ENCODE peak calls at places on chromosomes 7 and 10, in six cellular contexts. B is lower lobe of right lung; N is upper lobe of right lung; Z is WERI-Rb-1; A is CD4-positive, CD25-positive, alpha-beta regulatory T cell; S is HCT116. M is an unnamed sample. For H3K9me3 and H3K27me3, the result is how much of the 10 kb centered on the place peaks cover.

GRCh38 chr7:101868191-101868950 is 50.9 kb downstream of the CUX1 start:
- DNase-seq in B (no peak), N (no peak), Z (no peak), A (no peak), S (no peak), M (no peak)

GRCh38 chr7:108442039-108442568 is 14.1 kb downstream of the NRCAM start:
- DNase-seq in B (no peak), N (no peak), Z (no peak), A (no peak), S (peak), M (no peak)

GRCh38 chr7:50552139-50552538 is 13.1 kb downstream of the DDC start:
- DNase-seq in B (no peak), N (no peak), Z (no peak), A (no peak), S (no peak), M (no peak)

GRCh38 chr7:99046722-99047121 is 97.2 kb downstream of the SMURF1 start:
- DNase-seq in B (no peak), N (no peak), Z (no peak), A (no peak), S (no peak), M (no peak)

GRCh38 chr7:116706668-116707126 is 34.7 kb downstream of the MET start:
- DNase-seq in B (no peak), N (no peak), Z (no peak), A (no peak), S (peak), M (no peak)

GRCh38 chr10:124090630-124091209 is 2.7 kb downstream of the CHST15 start:
- DNase-seq in B (peak), N (peak), Z (no peak), A (no peak), S (no peak), M (peak)

GRCh38 chr10:50554995-50555568 is 68.7 kb downstream of the SGMS1 start:
- DNase-seq in B (no peak), N (no peak), Z (no peak), A (no peak), S (no peak), M (no peak)

GRCh38 chr7:12397671-12398070 is 6.0 kb downstream of the VWDE start:
- DNase-seq in B (no peak), N (no peak), Z (no peak), A (no peak), S (no peak), M (no peak)

GRCh38 chr10:36468620-36469019 is 656.8 kb upstream of the ANKRD30A start:
- DNase-seq in B (no peak), N (no peak), Z (no peak), A (no peak), S (no peak), M (no peak)

GRCh38 chr7:1672851-1673486 is 2.9 kb downstream of the ELFN1 start:
- DNase-seq in B (peak), N (no peak), Z (no peak), A (no peak), S (no peak), M (peak)

GRCh38 chr7:74101061-74101681 is 17.6 kb downstream of the LIMK1 start:
- DNase-seq in B (no peak), N (no peak), Z (no peak), A (no peak), S (no peak), M (no peak)

GRCh38 chr7:56046728-56047445 is 4.4 kb downstream of the PSPH start:
- DNase-seq in B (no peak), N (peak), Z (no peak), A (no peak), S (no peak), M (no peak)

GRCh38 chr10:107284187-107284586 is 119.7 kb upstream of the SORCS1 start:
- DNase-seq in B (no peak), N (no peak), Z (no peak), A (no peak), S (no peak), M (no peak)
- H3K9me3 ChIP-seq in B (under half), N (under half), Z (under half), A (under half), S (under half), M (under half)

GRCh38 chr7:97733276-97734206 is 1.7 kb downstream of the TAC1 start:
- DNase-seq in B (no peak), N (no peak), Z (peak), A (no peak), S (no peak), M (peak)
- H3K27me3 ChIP-seq in B (half or more), N (half or more), Z (under half), A (under half), S (under half), M (under half)

GRCh38 chr10:118343115-118343514 is 991 bp upstream of the FAM204A start:
- DNase-seq in B (no peak), N (no peak), Z (no peak), A (no peak), S (no peak), M (no peak)

GRCh38 chr10:118343549-118343948 is 1.4 kb upstream of the FAM204A start:
- DNase-seq in B (no peak), N (no peak), Z (no peak), A (no peak), S (no peak), M (no peak)

GRCh38 chr10:118340486-118340885 is 1.6 kb downstream of the FAM204A start:
- DNase-seq in B (no peak), N (no peak), Z (no peak), A (no peak), S (no peak), M (no peak)

GRCh38 chr10:118341678-118342637 is at the start of gene FAM204A:
- DNase-seq in B (peak), N (peak), Z (peak), A (peak), S (peak), M (peak)

GRCh38 chr10:118342638-118343020 is 505 bp upstream of the FAM204A start:
- DNase-seq in B (no peak), N (no peak), Z (no peak), A (no peak), S (no peak), M (no peak)
- H3K4me3 ChIP-seq in B (peak), N (peak), Z (peak), A (peak), S (peak), M (peak)

DNA sequence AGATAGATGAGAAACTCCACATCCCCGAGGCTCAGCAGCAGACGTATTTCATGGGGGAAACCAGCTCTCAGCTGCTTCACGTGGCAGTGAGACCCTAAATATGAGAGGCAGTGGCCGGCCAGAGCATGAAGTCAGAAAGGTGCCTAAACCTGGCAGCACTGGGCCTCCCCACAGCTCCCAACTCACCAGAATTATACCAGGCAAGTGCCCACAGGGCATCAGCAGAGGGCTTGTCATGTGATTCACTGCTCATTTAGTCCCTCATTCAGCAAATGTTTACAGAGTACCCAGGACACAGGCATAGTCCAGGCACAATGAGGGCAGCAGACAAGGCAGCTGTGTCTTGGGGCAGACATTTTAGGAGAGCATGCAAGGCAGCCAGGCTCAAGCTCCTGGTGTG is 212.6 kb downstream of the PTPRN2 start:
- DNase-seq in B (no peak), N (no peak), Z (no peak), A (no peak), S (no peak), M (peak)
- H3K9me3 ChIP-seq in B (under half), N (under half), Z (under half), A (under half), S (under half), M (under half)

DNA sequence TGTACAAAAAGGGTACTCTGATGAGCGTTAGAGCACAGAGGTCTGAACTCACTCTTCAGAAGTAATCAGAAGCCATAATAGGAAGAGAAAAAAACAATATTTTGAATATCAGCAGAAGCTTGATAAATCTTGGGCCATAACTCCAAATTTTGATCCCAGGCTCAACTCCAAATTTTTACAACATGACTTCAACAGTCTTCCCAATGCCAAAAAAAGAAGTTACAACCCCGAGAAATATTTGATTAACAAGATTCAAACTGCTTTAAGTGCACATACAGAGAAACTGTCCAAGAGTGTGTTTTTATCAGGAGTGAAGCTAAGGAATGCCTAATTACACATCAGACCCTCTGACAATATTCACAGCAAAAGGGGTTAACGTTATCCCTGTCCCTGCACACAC is 7.5 kb downstream of the MPP7 start:
- DNase-seq in B (no peak), N (no peak), Z (no peak), A (no peak), S (no peak), M (no peak)
- H3K27me3 ChIP-seq in B (under half), N (under half), Z (under half), A (under half), S (under half), M (under half)

DNA sequence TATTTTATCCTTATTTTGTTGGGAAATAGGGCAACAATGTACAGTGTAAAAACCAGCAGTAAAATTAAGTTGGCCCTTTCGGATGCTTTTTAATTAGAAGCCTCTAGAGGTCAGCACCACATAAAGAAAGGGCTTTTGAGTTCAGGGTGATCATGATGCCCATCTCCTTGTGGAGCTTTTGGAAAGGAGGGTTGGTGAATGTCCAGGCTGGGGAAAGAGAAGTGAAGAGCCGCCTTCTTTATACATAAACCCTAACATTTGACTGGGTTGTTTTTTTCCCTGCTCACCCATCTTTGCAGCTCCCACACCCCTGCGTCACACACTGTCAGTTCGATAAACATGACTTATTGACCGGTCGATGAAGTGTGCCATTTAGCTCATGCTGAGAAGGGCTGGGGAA is 29.8 kb downstream of the MTURN start:
- DNase-seq in B (no peak), N (no peak), Z (peak), A (peak), S (peak), M (no peak)
- H3K4me3 ChIP-seq in B (no peak), N (no peak), Z (no peak), A (no peak), S (no peak), M (no peak)

M was measured in aorta.